ENCODE peak calls at places on chromosomes 1 and 21, in five cellular contexts. One of them, this sample, is unnamed.

GRCh38 chr1:88221396-88221795 is 462.7 kb upstream of the PKN2 start:
- DNase-seq in IMR-90: peak
- DNase-seq in trophoblast cell: no peak
- DNase-seq in neuronal stem cell: no peak
- DNase-seq in H1: no peak
- DNase-seq in this sample: no peak

GRCh38 chr1:185159966-185160365 is 3.0 kb downstream of the SWT1 start:
- DNase-seq in IMR-90: peak
- DNase-seq in trophoblast cell: no peak
- DNase-seq in neuronal stem cell: no peak
- DNase-seq in H1: no peak
- DNase-seq in this sample: no peak

GRCh38 chr1:222105861-222106260 is 364.0 kb upstream of the DUSP10 start:
- DNase-seq in IMR-90: no peak
- DNase-seq in trophoblast cell: no peak
- DNase-seq in neuronal stem cell: no peak
- DNase-seq in H1: no peak
- DNase-seq in this sample: no peak

GRCh38 chr1:222288056-222288455 is 259.8 kb downstream of the HHIPL2 start:
- DNase-seq in IMR-90: peak
- DNase-seq in trophoblast cell: no peak
- DNase-seq in neuronal stem cell: no peak
- DNase-seq in H1: no peak
- DNase-seq in this sample: peak

GRCh38 chr1:119321661-119322419 is 46.7 kb upstream of the HAO2 start:
- DNase-seq in IMR-90: no peak
- DNase-seq in trophoblast cell: no peak
- DNase-seq in neuronal stem cell: no peak
- DNase-seq in H1: no peak
- DNase-seq in this sample: no peak

GRCh38 chr1:151368000-151368744 is 4.3 kb downstream of the SELENBP1 start:
- DNase-seq in IMR-90: peak
- DNase-seq in trophoblast cell: no peak
- DNase-seq in neuronal stem cell: no peak
- DNase-seq in H1: no peak
- DNase-seq in this sample: no peak

GRCh38 chr1:163561570-163562295 is 240.0 kb downstream of the NUF2 start:
- DNase-seq in IMR-90: no peak
- DNase-seq in trophoblast cell: no peak
- DNase-seq in neuronal stem cell: peak
- DNase-seq in H1: peak
- DNase-seq in this sample: peak

GRCh38 chr1:198363752-198364151 is 176.7 kb downstream of the ATP6V1G3 start:
- DNase-seq in IMR-90: no peak
- DNase-seq in trophoblast cell: no peak
- DNase-seq in neuronal stem cell: no peak
- DNase-seq in H1: no peak
- DNase-seq in this sample: no peak

GRCh38 chr1:46806196-46807020 is 7.6 kb downstream of the CYP4B1 start:
- DNase-seq in IMR-90: no peak
- DNase-seq in trophoblast cell: peak
- DNase-seq in neuronal stem cell: no peak
- DNase-seq in H1: no peak
- DNase-seq in this sample: no peak

GRCh38 chr1:165616054-165616612 is 14.9 kb upstream of the MGST3 start:
- DNase-seq in IMR-90: no peak
- DNase-seq in trophoblast cell: no peak
- DNase-seq in neuronal stem cell: no peak
- DNase-seq in H1: no peak
- DNase-seq in this sample: no peak

GRCh38 chr1:22248746-22249145 is 105.8 kb upstream of the WNT4 start:
- DNase-seq in IMR-90: no peak
- DNase-seq in trophoblast cell: no peak
- DNase-seq in neuronal stem cell: no peak
- DNase-seq in H1: no peak
- DNase-seq in this sample: no peak

DNA sequence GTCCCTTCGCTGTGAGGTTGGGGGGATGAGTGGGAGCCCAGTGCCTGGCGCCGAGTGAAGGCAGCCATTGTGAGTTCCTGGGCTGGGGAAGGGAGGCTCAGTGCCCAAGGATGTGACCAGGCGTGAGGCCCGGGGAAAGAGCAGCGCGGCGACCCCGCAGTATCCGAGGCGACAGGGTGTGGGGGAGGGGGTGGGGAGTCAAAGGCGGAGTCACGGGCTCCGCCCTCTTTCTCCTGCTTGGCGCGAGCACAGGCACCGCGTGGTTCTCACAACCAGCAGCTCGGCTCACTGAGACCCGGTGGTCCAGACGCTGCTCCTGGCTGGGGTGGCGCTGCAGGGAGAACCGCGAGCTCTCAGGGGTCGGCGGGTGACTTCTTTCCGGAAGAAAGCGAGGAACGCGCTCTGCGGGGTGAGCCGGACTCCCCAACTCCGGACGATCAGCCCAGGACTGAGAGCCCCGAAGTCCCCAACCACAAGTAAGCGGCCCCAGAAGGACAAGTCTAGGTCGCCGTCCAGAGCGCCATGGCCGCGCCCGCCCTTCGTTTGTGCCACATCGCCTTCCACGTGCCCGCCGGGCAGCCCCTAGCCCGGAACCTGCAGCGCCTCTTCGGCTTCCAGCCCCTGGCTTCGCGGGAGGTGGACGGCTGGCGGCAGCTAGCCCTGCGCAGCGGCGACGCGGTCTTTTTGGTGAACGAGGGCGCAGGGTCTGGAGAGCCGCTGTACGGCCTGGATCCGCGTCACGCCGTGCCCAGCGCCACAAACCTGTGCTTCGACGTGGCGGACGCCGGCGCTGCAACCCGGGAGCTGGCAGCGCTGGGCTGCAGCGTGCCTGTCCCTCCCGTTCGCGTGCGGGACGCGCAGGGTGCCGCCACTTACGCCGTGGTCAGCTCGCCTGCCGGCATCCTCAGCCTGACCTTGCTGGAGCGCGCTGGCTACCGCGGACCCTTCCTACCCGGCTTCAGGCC is at the start of gene HPDL:
- DNase-seq in IMR-90: peak
- DNase-seq in trophoblast cell: no peak
- DNase-seq in neuronal stem cell: peak
- DNase-seq in H1: peak
- DNase-seq in this sample: peak
- H4K91ac ChIP-seq in IMR-90: no peak
- H4K91ac ChIP-seq in trophoblast cell: no peak
- H4K91ac ChIP-seq in neuronal stem cell: peak
- H4K91ac ChIP-seq in H1: peak
- H4K91ac ChIP-seq in this sample: peak

DNA sequence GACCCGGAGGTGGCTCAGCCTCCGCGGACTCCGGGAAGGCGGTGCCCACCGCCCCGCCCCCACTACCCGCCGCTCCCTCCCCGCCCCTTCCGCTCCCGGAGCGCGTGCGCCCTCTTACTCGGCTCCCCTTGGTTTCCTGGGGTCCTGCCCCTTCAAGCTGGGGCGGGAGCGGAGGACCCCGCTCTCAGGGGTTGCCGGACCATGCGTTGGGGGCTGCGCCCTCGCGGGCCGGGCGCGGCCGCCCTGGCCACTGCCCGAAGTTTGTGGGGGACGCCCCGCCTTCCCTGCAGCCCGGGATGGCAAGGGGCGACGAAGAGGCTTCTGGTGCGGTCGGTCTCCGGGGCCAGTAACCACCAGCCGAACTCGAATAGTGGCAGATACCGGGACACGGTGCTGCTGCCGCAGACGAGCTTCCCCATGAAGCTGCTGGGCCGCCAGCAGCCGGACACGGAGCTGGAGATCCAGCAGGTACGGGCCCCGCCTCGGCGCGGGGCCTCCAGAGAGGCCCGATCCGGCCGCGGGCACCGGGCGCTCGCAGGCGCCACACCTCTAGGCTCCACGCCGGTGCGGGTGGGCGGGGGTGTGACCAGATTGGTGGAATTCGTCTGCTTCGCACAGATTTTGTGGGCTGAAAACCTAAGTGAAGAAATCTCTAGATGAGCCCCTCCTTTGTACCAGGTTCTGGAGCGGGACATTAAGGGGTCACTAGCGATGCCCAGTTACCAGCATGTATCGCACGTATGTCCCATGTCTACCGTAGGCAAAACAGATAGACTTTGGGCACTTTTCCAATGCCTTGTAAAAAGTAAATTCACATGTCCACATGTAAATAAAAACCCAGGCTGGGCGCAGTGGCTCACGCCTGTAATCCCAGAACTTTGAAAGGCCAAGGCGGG is at the start of gene IARS2:
- DNase-seq in IMR-90: peak
- DNase-seq in trophoblast cell: peak
- DNase-seq in neuronal stem cell: peak
- DNase-seq in H1: peak
- DNase-seq in this sample: peak
- H3K18ac ChIP-seq in IMR-90: no peak
- H3K18ac ChIP-seq in trophoblast cell: peak
- H3K18ac ChIP-seq in neuronal stem cell: peak
- H3K18ac ChIP-seq in H1: peak
- H3K18ac ChIP-seq in this sample: peak

GRCh38 chr21:45012661-45013270 is 61.6 kb upstream of the ADARB1 start:
- DNase-seq in IMR-90: no peak
- DNase-seq in trophoblast cell: no peak
- DNase-seq in neuronal stem cell: no peak
- DNase-seq in H1: peak
- DNase-seq in this sample: no peak
- H3K4ac ChIP-seq in IMR-90: peak
- H3K4ac ChIP-seq in trophoblast cell: peak
- H3K4ac ChIP-seq in neuronal stem cell: peak
- H3K4ac ChIP-seq in H1: no peak
- H3K4ac ChIP-seq in this sample: peak

GRCh38 chr1:1295154-1295923 is 12.4 kb downstream of the ACAP3 start:
- DNase-seq in IMR-90: no peak
- DNase-seq in trophoblast cell: no peak
- DNase-seq in neuronal stem cell: no peak
- DNase-seq in H1: no peak
- DNase-seq in this sample: no peak
- H4K91ac ChIP-seq in IMR-90: no peak
- H4K91ac ChIP-seq in trophoblast cell: no peak
- H4K91ac ChIP-seq in neuronal stem cell: no peak
- H4K91ac ChIP-seq in H1: no peak
- H4K91ac ChIP-seq in this sample: no peak

GRCh38 chr1:113040718-113041412 is 32.1 kb upstream of the LRIG2 start:
- DNase-seq in IMR-90: no peak
- DNase-seq in trophoblast cell: no peak
- DNase-seq in neuronal stem cell: no peak
- DNase-seq in H1: no peak
- DNase-seq in this sample: no peak
- H3K18ac ChIP-seq in IMR-90: no peak
- H3K18ac ChIP-seq in trophoblast cell: no peak
- H3K18ac ChIP-seq in neuronal stem cell: no peak
- H3K18ac ChIP-seq in H1: peak
- H3K18ac ChIP-seq in this sample: no peak

GRCh38 chr1:225347123-225347683 is 80.6 kb downstream of the LBR start:
- DNase-seq in IMR-90: no peak
- DNase-seq in trophoblast cell: no peak
- DNase-seq in neuronal stem cell: no peak
- DNase-seq in H1: no peak
- DNase-seq in this sample: no peak
- H3K4ac ChIP-seq in IMR-90: no peak
- H3K4ac ChIP-seq in trophoblast cell: no peak
- H3K4ac ChIP-seq in neuronal stem cell: no peak
- H3K4ac ChIP-seq in H1: no peak
- H3K4ac ChIP-seq in this sample: no peak

GRCh38 chr1:201036188-201036834 is 12.8 kb upstream of the KIF21B start:
- DNase-seq in IMR-90: no peak
- DNase-seq in trophoblast cell: no peak
- DNase-seq in neuronal stem cell: no peak
- DNase-seq in H1: no peak
- DNase-seq in this sample: no peak

GRCh38 chr1:201041011-201041410 is 17.5 kb upstream of the KIF21B start:
- DNase-seq in IMR-90: no peak
- DNase-seq in trophoblast cell: no peak
- DNase-seq in neuronal stem cell: no peak
- DNase-seq in H1: no peak
- DNase-seq in this sample: no peak

GRCh38 chr1:201038537-201038936 is 15.0 kb upstream of the KIF21B start:
- DNase-seq in IMR-90: no peak
- DNase-seq in trophoblast cell: no peak
- DNase-seq in neuronal stem cell: no peak
- DNase-seq in H1: no peak
- DNase-seq in this sample: no peak

GRCh38 chr1:201042663-201043461 is 19.3 kb upstream of the KIF21B start:
- DNase-seq in IMR-90: peak
- DNase-seq in trophoblast cell: peak
- DNase-seq in neuronal stem cell: peak
- DNase-seq in H1: no peak
- DNase-seq in this sample: peak

GRCh38 chr1:201039876-201040275 is 16.4 kb upstream of the KIF21B start:
- DNase-seq in IMR-90: no peak
- DNase-seq in trophoblast cell: no peak
- DNase-seq in neuronal stem cell: no peak
- DNase-seq in H1: no peak
- DNase-seq in this sample: no peak
- H4K91ac ChIP-seq in IMR-90: no peak
- H4K91ac ChIP-seq in trophoblast cell: no peak
- H4K91ac ChIP-seq in neuronal stem cell: no peak
- H4K91ac ChIP-seq in H1: no peak
- H4K91ac ChIP-seq in this sample: no peak

DNA sequence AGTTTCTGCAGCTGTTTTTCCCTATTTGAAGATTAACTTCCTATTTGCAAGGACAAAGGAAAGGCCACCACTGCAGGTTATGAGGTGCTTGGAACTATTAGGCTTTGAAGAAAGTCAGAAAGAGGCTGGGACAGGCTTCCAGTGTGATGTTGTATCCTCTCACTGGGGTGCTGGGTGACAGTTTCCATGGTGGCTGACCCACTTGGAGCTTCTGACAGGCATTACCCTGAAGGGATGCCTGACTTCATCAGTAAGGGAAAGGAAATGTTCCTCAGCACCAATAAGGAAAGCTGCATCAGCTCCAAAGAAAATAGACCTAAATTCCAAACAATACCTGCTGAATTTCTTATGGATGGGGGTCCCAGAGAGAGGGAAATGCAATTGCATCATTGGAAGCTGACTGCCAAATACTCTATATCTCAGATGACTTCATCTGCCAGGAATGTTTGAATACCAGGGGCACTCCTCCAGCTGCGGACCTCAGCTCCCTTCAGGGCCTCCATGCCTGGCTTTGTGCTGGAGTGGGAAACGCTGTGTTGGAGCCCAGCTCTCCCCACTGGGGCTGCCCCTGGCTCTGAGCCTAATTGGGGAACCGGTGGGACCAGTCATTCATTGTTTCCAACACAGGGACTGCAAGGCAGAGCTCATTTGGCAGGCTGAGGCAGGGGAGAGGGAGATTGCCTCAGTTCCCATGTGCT is 76.6 kb downstream of the RGL1 start:
- DNase-seq in IMR-90: peak
- DNase-seq in trophoblast cell: peak
- DNase-seq in neuronal stem cell: peak
- DNase-seq in H1: peak
- DNase-seq in this sample: peak
- H3K18ac ChIP-seq in IMR-90: peak
- H3K18ac ChIP-seq in trophoblast cell: no peak
- H3K18ac ChIP-seq in neuronal stem cell: no peak
- H3K18ac ChIP-seq in H1: no peak
- H3K18ac ChIP-seq in this sample: peak

This sample was measured in mesenchymal stem cell.